ENCODE peak calls at places on chromosomes 11 and 22, in eight cellular contexts. X is RWPE2; V is A172; A is amniotic epithelial cell; G is cardiac septum; W is Kasumi-1; Z is ovary; H is stimulated activated CD4-positive, alpha-beta T cell treated with anti-CD3 and anti-CD28 coated beads, Interleukin-2, amount 100 ng/mL, for 48 hours. D is an unnamed sample.
A peak's percentile ranks its signal among the peaks of the same experiment; 100 is the strongest.

GRCh38 chr11:111283945-111284481 is 14.3 kb upstream of the POU2AF3 start:
- DNase-seq in G (no peak), A (peak; percentile 93), V (no peak), Z (peak; percentile 20), W (no peak), H (no peak), X (no peak), D (no peak)

GRCh38 chr11:129225190-129225589 is 33.1 kb upstream of the ARHGAP32 start:
- DNase-seq in Z (no peak), V (no peak), G (no peak), H (no peak), W (no peak), A (peak; percentile 82), X (no peak), D (no peak)

GRCh38 chr11:125300791-125301218 is 136.3 kb downstream of the PKNOX2 start:
- DNase-seq in X (no peak), A (peak; percentile 66), Z (no peak), W (no peak), G (no peak), V (peak; percentile 90), H (no peak), D (no peak)

GRCh38 chr22:49936973-49937757 is 18.7 kb downstream of the CRELD2 start:
- DNase-seq in A (no peak), G (peak; percentile 82), V (no peak), W (no peak), H (no peak), X (no peak), Z (no peak), D (no peak)

GRCh38 chr11:57277845-57278720 is 41.0 kb upstream of the APLNR start:
- DNase-seq in V (peak; percentile 70), H (peak; percentile 25), X (no peak), Z (peak; percentile 67), A (peak; percentile 78), W (peak; percentile 45), G (no peak), D (no peak)

GRCh38 chr11:35518766-35519165 is 6.7 kb downstream of the PAMR1 start:
- DNase-seq in X (no peak), A (no peak), G (no peak), H (no peak), W (no peak), V (no peak), Z (no peak), D (no peak)

GRCh38 chr22:36554101-36554500 is 25.1 kb upstream of the EIF3D start:
- DNase-seq in X (no peak), G (no peak), V (peak; percentile 27), W (no peak), Z (no peak), A (no peak), H (no peak), D (no peak)

GRCh38 chr11:82701847-82702520 is 31.7 kb downstream of the FAM181B start:
- DNase-seq in X (no peak), V (peak; percentile 25), Z (no peak), W (peak; percentile 47), G (no peak), H (peak; percentile 20), A (peak; percentile 31), D (no peak)

GRCh38 chr11:86360775-86361395 is 13.8 kb upstream of the CCDC81 start:
- DNase-seq in W (no peak), A (peak; percentile 48), H (no peak), X (no peak), V (peak; percentile 21), G (no peak), Z (no peak), D (no peak)

GRCh38 chr11:67160045-67160444 is 41.0 kb downstream of the KDM2A start:
- DNase-seq in H (no peak), V (no peak), A (no peak), X (no peak), Z (no peak), W (no peak), G (no peak), D (no peak)

D was measured in chondrocyte.